ENCODE peak calls at places on chromosome 14, in five cellular contexts. C is uterus, F is H9, V is small intestine, R is GM23248. W is an unnamed sample. For H3K4me1, the result is how much of the 10 kb centered on the place peaks cover.

GRCh38 chr14:104585966-104586702 is 6.6 kb downstream of the C14orf180 start:
- DNase-seq in F (no peak), C (no peak), R (peak), V (no peak), W (peak)

GRCh38 chr14:96176275-96176674 is 28.4 kb upstream of the BDKRB2 start:
- DNase-seq in R (peak), C (no peak), F (no peak), V (no peak), W (no peak)

GRCh38 chr14:105409379-105409778 is 10.2 kb upstream of the MTA1 start:
- DNase-seq in V (no peak), C (no peak), R (no peak), F (no peak), W (no peak)

GRCh38 chr14:91115986-91116385 is 2.1 kb downstream of the DGLUCY start:
- DNase-seq in F (no peak), V (no peak), R (no peak), C (peak), W (no peak)

GRCh38 chr14:59918824-59919581 is 941 bp upstream of the LRRC9 start:
- DNase-seq in F (no peak), R (peak), V (no peak), C (no peak), W (no peak)

GRCh38 chr14:52298795-52299194 is 15.3 kb upstream of the PTGER2 start:
- DNase-seq in V (no peak), F (no peak), C (no peak), R (no peak), W (no peak)

GRCh38 chr14:58805057-58805456 is 167.3 kb downstream of the DACT1 start:
- DNase-seq in F (no peak), V (no peak), R (peak), C (no peak), W (no peak)

GRCh38 chr14:61484011-61484410 is 162.6 kb downstream of the PRKCH start:
- DNase-seq in V (no peak), C (no peak), R (no peak), F (no peak), W (no peak)

GRCh38 chr14:92425101-92425500 is 88.5 kb upstream of the RIN3 start:
- DNase-seq in V (no peak), C (no peak), F (no peak), R (peak), W (no peak)

GRCh38 chr14:68968051-68968450 is 11.1 kb downstream of the ACTN1 start:
- DNase-seq in C (no peak), V (peak), F (no peak), R (no peak), W (no peak)

GRCh38 chr14:68124885-68125731 is 305.5 kb downstream of the RAD51B start:
- DNase-seq in R (peak), F (no peak), C (peak), V (no peak), W (no peak)

GRCh38 chr14:45868377-45868776 is 615.4 kb upstream of the MIS18BP1 start:
- DNase-seq in C (no peak), F (no peak), V (no peak), R (no peak), W (no peak)

GRCh38 chr14:103854822-103855733 is 7.7 kb upstream of the PPP1R13B start:
- DNase-seq in R (no peak), F (peak), V (no peak), C (peak), W (peak)

GRCh38 chr14:55514819-55515470 is 65.1 kb upstream of the KTN1 start:
- DNase-seq in V (no peak), F (no peak), C (no peak), R (peak), W (no peak)

GRCh38 chr14:90740081-90740480 is 76.1 kb downstream of the TTC7B start:
- DNase-seq in V (no peak), C (no peak), R (no peak), F (no peak), W (no peak)

GRCh38 chr14:102279688-102280348 is 25.1 kb downstream of the MOK start:
- DNase-seq in F (no peak), C (no peak), R (peak), V (peak), W (no peak)

GRCh38 chr14:21058903-21059302 is 1.3 kb downstream of the RNASE8 start:
- DNase-seq in F (no peak), V (no peak), C (no peak), R (no peak), W (no peak)
- H3K4me1 ChIP-seq in F (under half), V (under half), C (under half), R (under half), W (under half)

GRCh38 chr14:100135073-100135472 is 24.4 kb downstream of the DEGS2 start:
- DNase-seq in C (no peak), V (no peak), F (no peak), R (no peak), W (no peak)

GRCh38 chr14:100134591-100134990 is 24.9 kb downstream of the DEGS2 start:
- DNase-seq in F (no peak), C (no peak), V (no peak), R (no peak), W (no peak)

GRCh38 chr14:100137173-100137572 is 22.3 kb downstream of the DEGS2 start:
- DNase-seq in F (no peak), C (no peak), R (no peak), V (no peak), W (no peak)

GRCh38 chr14:100138082-100138787 is 21.2 kb downstream of the DEGS2 start:
- DNase-seq in F (no peak), C (no peak), R (no peak), V (no peak), W (no peak)

DNA sequence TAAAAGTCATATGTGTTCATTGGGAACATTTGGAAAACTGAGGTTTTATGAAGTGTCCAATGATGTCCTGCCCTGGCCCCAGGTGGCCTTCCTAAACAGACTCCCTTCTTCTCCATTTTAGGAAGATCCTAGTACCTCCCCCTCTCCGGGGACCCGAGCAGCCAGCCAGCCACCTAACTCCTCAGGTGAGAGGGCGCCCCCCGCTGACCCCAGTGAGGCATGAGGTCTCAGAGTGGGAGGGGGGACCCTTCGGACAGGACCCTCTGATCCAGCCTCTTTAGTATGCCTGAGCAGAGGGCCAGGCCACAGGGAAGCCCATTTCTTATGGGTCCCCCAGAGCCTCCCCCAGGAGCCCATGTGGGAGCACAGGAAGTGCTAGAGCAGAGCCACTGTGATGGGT is 23.7 kb downstream of the DEGS2 start:
- DNase-seq in F (no peak), C (no peak), V (no peak), R (no peak), W (no peak)
- H3K4me1 ChIP-seq in F (under half), C (under half), V (under half), R (under half), W (under half)

GRCh38 chr14:24238527-24239037 is 3.8 kb downstream of the TINF2 start:
- DNase-seq in F (no peak), C (no peak), V (no peak), R (no peak), W (no peak)
- H3K4me1 ChIP-seq in F (under half), C (under half), V (under half), R (under half), W (half or more)

DNA sequence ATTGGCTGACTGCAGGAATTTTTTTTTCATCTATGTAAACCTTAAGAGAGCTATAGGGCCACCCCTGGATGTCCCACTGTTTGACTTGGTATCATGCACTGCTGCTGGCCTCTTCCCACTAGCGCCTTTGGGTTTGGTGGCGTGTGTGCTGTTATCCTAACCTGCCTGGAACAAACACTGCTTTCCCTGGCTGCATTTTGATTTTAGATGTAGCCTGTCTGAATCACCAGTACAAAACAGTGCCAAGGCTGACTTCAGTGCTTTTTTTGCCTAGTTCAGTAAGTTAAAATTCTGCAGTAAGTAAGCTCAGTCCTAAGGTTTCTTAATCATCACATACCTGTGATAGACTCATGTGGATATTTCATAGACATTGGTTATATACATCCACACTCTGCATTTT is 99.2 kb downstream of the EML1 start:
- DNase-seq in R (peak), C (no peak), F (no peak), V (no peak), W (no peak)
- H3K4me1 ChIP-seq in R (under half), C (under half), F (under half), V (under half), W (under half)

GRCh38 chr14:99572173-99572999 is 31.6 kb downstream of the CCDC85C start:
- DNase-seq in R (no peak), C (no peak), V (peak), F (no peak), W (no peak)

GRCh38 chr14:99571303-99571986 is 32.6 kb downstream of the CCDC85C start:
- DNase-seq in C (peak), F (no peak), V (peak), R (no peak), W (no peak)

GRCh38 chr14:99568567-99569560 is 35.1 kb downstream of the CCDC85C start:
- DNase-seq in C (peak), R (peak), F (no peak), V (peak), W (peak)

GRCh38 chr14:99570542-99571302 is 33.3 kb downstream of the CCDC85C start:
- DNase-seq in R (no peak), C (no peak), F (no peak), V (no peak), W (no peak)

GRCh38 chr14:99569725-99570541 is 34.1 kb downstream of the CCDC85C start:
- DNase-seq in F (no peak), V (no peak), R (no peak), C (no peak), W (no peak)
- H3K4me1 ChIP-seq in F (under half), V (under half), R (under half), C (under half), W (under half)

GRCh38 chr14:74493343-74494261 is at the start of gene ISCA2:
- DNase-seq in C (peak), V (peak), F (peak), R (peak), W (peak)

GRCh38 chr14:74491952-74492351 is 1.2 kb downstream of the NPC2 start:
- DNase-seq in C (no peak), V (peak), R (peak), F (no peak), W (no peak)

GRCh38 chr14:74486164-74486563 is 6.9 kb downstream of the NPC2 start:
- DNase-seq in V (peak), C (no peak), F (no peak), R (no peak), W (no peak)

GRCh38 chr14:74492413-74493342 is at the start of gene NPC2:
- DNase-seq in C (no peak), F (no peak), V (no peak), R (peak), W (no peak)

GRCh38 chr14:74488788-74489397 is 4.2 kb downstream of the NPC2 start:
- DNase-seq in V (peak), C (no peak), R (peak), F (no peak), W (no peak)
- H3K4me1 ChIP-seq in V (under half), C (under half), R (under half), F (under half), W (under half)